ENCODE peak calls at places on chromosomes 6 and 20, in four cellular contexts. J is fibroblast of the conjunctiva, A is SJSA1, W is fibroblast of the aortic adventitia. I is an unnamed sample.

GRCh38 chr6:41581381-41581991 is 35.3 kb downstream of the FOXP4 start:
- DNase-seq in J (peak), A (peak), W (peak), I (no peak)

GRCh38 chr6:41692080-41692675 is 43.2 kb downstream of the TFEB start:
- DNase-seq in J (no peak), A (no peak), W (no peak), I (no peak)

GRCh38 chr6:157300006-157300405 is 23.3 kb downstream of the TMEM242 start:
- DNase-seq in J (no peak), A (no peak), W (no peak), I (no peak)

GRCh38 chr20:21183722-21184121 is 57.8 kb downstream of the KIZ start:
- DNase-seq in J (no peak), A (peak), W (no peak), I (no peak)

GRCh38 chr20:34316191-34316814 is 13.1 kb upstream of the AHCY start:
- DNase-seq in J (peak), A (no peak), W (peak), I (no peak)

GRCh38 chr20:63582382-63583063 is 8.5 kb upstream of the HELZ2 start:
- DNase-seq in J (no peak), A (no peak), W (no peak), I (no peak)

GRCh38 chr6:168373389-168373788 is 53.8 kb upstream of the DACT2 start:
- DNase-seq in J (no peak), A (no peak), W (no peak), I (no peak)

GRCh38 chr6:55713411-55713810 is 134.4 kb upstream of the HMGCLL1 start:
- DNase-seq in J (peak), A (no peak), W (peak), I (no peak)

GRCh38 chr20:39259010-39259803 is 297.1 kb downstream of the DHX35 start:
- DNase-seq in J (no peak), A (no peak), W (no peak), I (no peak)

GRCh38 chr6:151493495-151494234 is at the start of gene CCDC170:
- DNase-seq in J (no peak), A (peak), W (no peak), I (no peak)

GRCh38 chr20:29497261-29497671 is 1760.2 kb upstream of the DEFB115 start:
- DNase-seq in J (no peak), A (no peak), W (peak), I (no peak)

GRCh38 chr20:34998331-34998950 is 42.8 kb downstream of the MYH7B start:
- DNase-seq in J (no peak), A (no peak), W (no peak), I (no peak)

GRCh38 chr20:61615806-61616205 is 363.7 kb downstream of the CDH4 start:
- DNase-seq in J (no peak), A (no peak), W (no peak), I (no peak)

GRCh38 chr20:62776692-62777527 is 19.4 kb upstream of the MRGBP start:
- DNase-seq in J (no peak), A (no peak), W (no peak), I (peak)

GRCh38 chr6:56495654-56496053 is 147.0 kb downstream of the DST start:
- DNase-seq in J (no peak), A (no peak), W (no peak), I (no peak)

GRCh38 chr20:62618622-62619529 is 23.4 kb upstream of the SLCO4A1 start:
- DNase-seq in J (no peak), A (peak), W (no peak), I (no peak)

GRCh38 chr6:34317882-34318491 is 69.2 kb upstream of the SMIM29 start:
- DNase-seq in J (no peak), A (no peak), W (peak), I (no peak)

GRCh38 chr6:50271266-50271665 is 221.5 kb upstream of the DEFB112 start:
- DNase-seq in J (no peak), A (peak), W (no peak), I (no peak)

GRCh38 chr20:49149281-49150045 is 38.7 kb downstream of the STAU1 start:
- DNase-seq in J (peak), A (no peak), W (peak), I (no peak)

GRCh38 chr6:134741193-134741521 is 208.7 kb downstream of the ALDH8A1 start:
- DNase-seq in J (no peak), A (no peak), W (no peak), I (no peak)

GRCh38 chr6:143223895-143224294 is 163.2 kb downstream of the AIG1 start:
- DNase-seq in J (no peak), A (no peak), W (no peak), I (no peak)

GRCh38 chr6:36127462-36128016 is 2.8 kb upstream of the MAPK13 start:
- DNase-seq in J (peak), A (no peak), W (peak), I (no peak)

GRCh38 chr6:155693573-155694428 is 238.2 kb upstream of the NOX3 start:
- DNase-seq in J (no peak), A (no peak), W (no peak), I (no peak)

GRCh38 chr6:120384671-120385070 is 949.6 kb downstream of the TBC1D32 start:
- DNase-seq in J (no peak), A (no peak), W (peak), I (no peak)

GRCh38 chr20:62595491-62595890 is 46.8 kb upstream of the SLCO4A1 start:
- DNase-seq in J (peak), A (no peak), W (peak), I (no peak)

GRCh38 chr6:137573739-137574138 is 79.5 kb upstream of the OLIG3 start:
- DNase-seq in J (no peak), A (no peak), W (no peak), I (no peak)

GRCh38 chr20:39516964-39517363 is 554.8 kb downstream of the DHX35 start:
- DNase-seq in J (no peak), A (no peak), W (no peak), I (no peak)

GRCh38 chr20:25553819-25554296 is 31.5 kb downstream of the NINL start:
- DNase-seq in J (peak), A (no peak), W (peak), I (no peak)

GRCh38 chr6:45445749-45446454 is 68.2 kb upstream of the SUPT3H start:
- DNase-seq in J (peak), A (peak), W (peak), I (no peak)

GRCh38 chr20:53162251-53162835 is 190.2 kb downstream of the TSHZ2 start:
- DNase-seq in J (peak), A (peak), W (peak), I (no peak)

GRCh38 chr20:34862724-34863123 is 9.9 kb downstream of the GGT7 start:
- DNase-seq in J (no peak), A (no peak), W (no peak), I (no peak)

GRCh38 chr6:79240509-79240908 is 6.0 kb upstream of the HMGN3 start:
- DNase-seq in J (no peak), A (no peak), W (no peak), I (no peak)

GRCh38 chr6:167079853-167080297 is 43.0 kb upstream of the CCR6 start:
- DNase-seq in J (no peak), A (no peak), W (no peak), I (no peak)

GRCh38 chr6:78999737-79000136 is 78.3 kb downstream of the PHIP start:
- DNase-seq in J (no peak), A (no peak), W (peak), I (no peak)

GRCh38 chr6:136249811-136250685 is at the start of gene MTFR2:
- DNase-seq in J (peak), A (peak), W (peak), I (peak)

GRCh38 chr20:61328906-61329558 is 77.0 kb downstream of the CDH4 start:
- DNase-seq in J (no peak), A (peak), W (no peak), I (no peak)

GRCh38 chr20:25090492-25091429 is 8.8 kb upstream of the VSX1 start:
- DNase-seq in J (no peak), A (no peak), W (no peak), I (peak)

I was measured in effector CD8-positive, alpha-beta T cell.